ENCODE peak calls at places on chromosomes 11 and 22, in eight cellular contexts. S is NB4, F is thoracic aorta, O is AG04450, N is SJSA1, C is skeletal muscle cell, V is mesendoderm, Y is GM23248. T is an unnamed sample.

GRCh38 chr11:116461789-116462188 is 311.0 kb downstream of the BUD13 start:
- DNase-seq in S (peak; percentile 6), F (no peak), O (no peak), N (no peak), C (no peak), V (peak; percentile 82), Y (peak; percentile 12), T (no peak)

GRCh38 chr11:78039919-78040671 is 17.0 kb upstream of the KCTD14 start:
- DNase-seq in S (peak; percentile 76), F (peak; percentile 46), O (peak; percentile 54), N (peak; percentile 75), C (peak; percentile 73), V (no peak), Y (peak; percentile 85), T (no peak)

GRCh38 chr11:108985611-108986279 is 320.9 kb downstream of the DDX10 start:
- DNase-seq in S (no peak), F (no peak), O (peak; percentile 33), N (peak; percentile 44), C (peak; percentile 51), V (no peak), Y (peak; percentile 80), T (no peak)

GRCh38 chr11:126874831-126875230 is 125.7 kb downstream of the KIRREL3 start:
- DNase-seq in S (peak; percentile 21), F (no peak), O (no peak), N (no peak), C (no peak), V (peak; percentile 37), Y (no peak), T (no peak)

GRCh38 chr22:30020511-30020910 is 59.8 kb upstream of the HORMAD2 start:
- DNase-seq in S (no peak), F (no peak), O (no peak), N (no peak), C (no peak), V (no peak), Y (no peak), T (no peak)

GRCh38 chr22:44363980-44364749 is 51.4 kb upstream of the SHISAL1 start:
- DNase-seq in S (no peak), F (peak; percentile 46), O (no peak), N (no peak), C (no peak), V (no peak), Y (peak; percentile 32), T (no peak)

GRCh38 chr22:29854432-29854831 is 16.4 kb upstream of the ASCC2 start:
- DNase-seq in S (no peak), F (no peak), O (no peak), N (no peak), C (no peak), V (no peak), Y (no peak), T (no peak)

GRCh38 chr11:94747136-94748110 is 20.7 kb upstream of the AMOTL1 start:
- DNase-seq in S (no peak), F (no peak), O (no peak), N (no peak), C (no peak), V (peak; percentile 80), Y (peak; percentile 81), T (peak; percentile 99)

GRCh38 chr11:67264260-67264659 is 2.0 kb upstream of the GRK2 start:
- DNase-seq in S (no peak), F (no peak), O (no peak), N (no peak), C (no peak), V (no peak), Y (no peak), T (no peak)

GRCh38 chr11:67261942-67262681 is 4.2 kb upstream of the GRK2 start:
- DNase-seq in S (no peak), F (no peak), O (no peak), N (no peak), C (no peak), V (peak; percentile 54), Y (no peak), T (no peak)

GRCh38 chr11:67261635-67261941 is 4.7 kb upstream of the GRK2 start:
- DNase-seq in S (no peak), F (no peak), O (no peak), N (no peak), C (no peak), V (no peak), Y (no peak), T (no peak)

GRCh38 chr11:67264886-67265632 is 1.2 kb upstream of the GRK2 start:
- DNase-seq in S (no peak), F (no peak), O (no peak), N (no peak), C (no peak), V (no peak), Y (peak; percentile 43), T (no peak)

GRCh38 chr11:67262731-67263675 is 3.3 kb upstream of the GRK2 start:
- DNase-seq in S (peak; percentile 92), F (peak; percentile 40), O (no peak), N (peak; percentile 85), C (peak; percentile 55), V (peak; percentile 85), Y (peak; percentile 94), T (no peak)
- H3K4me3 ChIP-seq in S (no peak overlapping the region), F (peak overlapping the region; percentile 9), O (no peak overlapping the region), N (no peak overlapping the region), C (no peak overlapping the region), V (no peak overlapping the region), Y (peak overlapping the region; percentile 37), T (no peak overlapping the region)

DNA sequence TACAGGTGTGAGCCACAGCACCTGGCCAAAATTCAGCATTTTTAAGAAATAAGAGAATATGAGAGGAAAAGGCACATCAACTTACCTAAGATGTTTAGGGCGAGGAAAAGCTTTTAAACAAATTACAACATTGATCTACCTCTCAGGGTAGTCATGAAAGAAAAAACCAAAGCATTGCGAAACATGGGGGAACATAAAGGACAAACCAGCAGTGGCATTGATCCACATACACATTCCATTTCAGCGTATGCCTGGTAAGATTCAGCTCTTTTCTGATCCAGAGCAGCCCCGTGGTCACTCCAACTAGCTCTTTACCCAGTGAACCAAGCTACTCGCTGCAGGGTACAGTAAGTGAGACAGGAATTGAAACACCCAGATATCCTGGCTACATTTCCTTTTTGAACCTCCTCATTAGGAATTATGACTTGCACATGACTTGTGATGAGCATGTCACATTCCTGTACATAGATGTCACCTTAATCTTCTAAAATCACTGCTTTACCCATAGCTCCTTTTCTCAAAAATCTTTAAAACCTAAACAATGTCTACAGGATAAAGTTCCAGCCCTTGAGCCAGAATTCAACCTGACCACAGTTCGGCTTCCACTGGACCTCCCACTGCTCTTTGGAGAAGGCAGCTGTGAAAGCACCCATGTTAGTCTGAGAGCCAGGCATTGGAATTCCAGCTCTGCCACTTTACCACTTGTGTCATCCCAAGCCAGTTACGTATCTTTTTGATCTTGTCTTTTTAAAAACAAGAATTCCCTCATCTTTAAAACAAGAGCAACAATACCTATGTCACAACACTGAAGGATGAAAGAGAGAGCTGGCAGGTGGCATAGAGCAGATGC is 42.9 kb upstream of the AKIP1 start:
- DNase-seq in S (peak; percentile 41), F (no peak), O (no peak), N (peak; percentile 41), C (peak; percentile 58), V (no peak), Y (peak; percentile 79), T (no peak)
- H3K4me3 ChIP-seq in S (no peak overlapping the region), F (no peak overlapping the region), O (peak overlapping the region; percentile 11), N (no peak overlapping the region), C (no peak overlapping the region), V (no peak overlapping the region), Y (peak overlapping the region; percentile 44), T (no peak overlapping the region)

GRCh38 chr11:35143509-35144102 is 4.6 kb downstream of the CD44 start:
- DNase-seq in S (no peak), F (no peak), O (no peak), N (no peak), C (no peak), V (no peak), Y (peak; percentile 34), T (no peak)

GRCh38 chr11:35144103-35144741 is 5.3 kb downstream of the CD44 start:
- DNase-seq in S (peak; percentile 86), F (no peak), O (peak; percentile 56), N (peak; percentile 88), C (no peak), V (no peak), Y (peak; percentile 93), T (no peak)

GRCh38 chr11:35141034-35141433 is 2.1 kb downstream of the CD44 start:
- DNase-seq in S (peak; percentile 51), F (no peak), O (no peak), N (no peak), C (no peak), V (no peak), Y (peak; percentile 48), T (no peak)

GRCh38 chr11:35141538-35141937 is 2.6 kb downstream of the CD44 start:
- DNase-seq in S (peak; percentile 88), F (no peak), O (no peak), N (no peak), C (no peak), V (no peak), Y (peak; percentile 66), T (no peak)

DNA sequence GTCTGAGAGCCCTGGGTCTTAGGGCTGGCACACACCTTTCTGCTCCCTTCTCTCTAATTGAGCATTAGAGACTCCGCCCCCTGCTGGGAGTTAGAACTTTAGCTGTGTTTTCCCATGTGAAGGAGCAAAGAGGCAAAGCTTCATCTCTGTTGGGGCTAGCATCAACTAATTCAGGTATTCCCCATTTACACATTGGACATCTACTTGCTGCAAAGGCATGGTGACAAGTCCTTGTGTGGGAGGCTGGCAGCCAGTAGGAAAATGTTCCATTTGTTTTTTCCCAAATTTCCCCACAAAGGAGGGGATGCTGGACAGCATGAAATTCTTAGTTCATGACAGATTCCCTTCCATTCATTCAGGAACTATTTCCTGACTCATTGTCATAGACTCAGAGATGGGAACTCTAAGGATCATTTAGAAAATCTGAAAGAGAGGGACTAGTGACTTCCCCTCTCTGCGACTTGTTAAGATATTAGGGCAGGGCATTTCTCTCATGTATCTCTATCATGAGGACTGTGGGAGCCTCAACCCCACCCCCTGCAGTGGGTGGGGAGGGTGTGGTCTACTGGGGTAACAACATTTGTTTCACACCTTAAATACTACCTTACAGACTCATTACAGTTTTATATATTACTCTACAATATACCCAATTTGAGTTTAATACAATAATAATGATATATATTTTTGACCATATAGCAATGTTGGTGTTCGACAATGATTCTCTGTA is 3.7 kb downstream of the CD44 start:
- DNase-seq in S (no peak), F (no peak), O (no peak), N (peak; percentile 77), C (no peak), V (no peak), Y (peak; percentile 88), T (no peak)
- H3K4me3 ChIP-seq in S (peak overlapping the region; percentile 43), F (peak overlapping the region; percentile 95), O (peak overlapping the region; percentile 98), N (no peak overlapping the region), C (peak overlapping the region; percentile 12), V (no peak overlapping the region), Y (peak overlapping the region; percentile 95), T (peak overlapping the region; percentile 92)

GRCh38 chr11:46377266-46377665 is 4.2 kb upstream of the MDK start:
- DNase-seq in S (no peak), F (no peak), O (no peak), N (no peak), C (no peak), V (no peak), Y (no peak), T (no peak)

GRCh38 chr11:46378296-46378695 is 3.2 kb upstream of the MDK start:
- DNase-seq in S (no peak), F (no peak), O (no peak), N (no peak), C (no peak), V (no peak), Y (no peak), T (no peak)

GRCh38 chr11:46377831-46378230 is 3.6 kb upstream of the MDK start:
- DNase-seq in S (no peak), F (no peak), O (no peak), N (no peak), C (no peak), V (no peak), Y (no peak), T (no peak)

GRCh38 chr11:46380340-46381045 is 976 bp upstream of the MDK start:
- DNase-seq in S (peak; percentile 75), F (no peak), O (no peak), N (peak; percentile 67), C (no peak), V (peak; percentile 90), Y (peak; percentile 59), T (no peak)

GRCh38 chr11:46378811-46379482 is 2.5 kb upstream of the MDK start:
- DNase-seq in S (peak; percentile 41), F (no peak), O (no peak), N (no peak), C (no peak), V (no peak), Y (no peak), T (no peak)
- H3K4me3 ChIP-seq in S (no peak overlapping the region), F (no peak overlapping the region), O (no peak overlapping the region), N (no peak overlapping the region), C (no peak overlapping the region), V (no peak overlapping the region), Y (no peak overlapping the region), T (no peak overlapping the region)